ENCODE peak calls at places on chromosomes 12 and 14, in eight cellular contexts. Q is GM04504; C is uterus; D is mucosa of descending colon; P is anterior cingulate cortex; M is stimulated activated CD8-positive, alpha-beta memory T cell treated with anti-CD3 and anti-CD28 coated beads, Interleukin-12 subunit alpha, Interleukin-12 subunit beta, amount 100 ng/mL, for 1 hour; A is heart right ventricle; X is Calu3. G is an unnamed sample.

GRCh38 chr14:68843471-68844209 is 50.8 kb upstream of the ZFP36L1 start:
- DNase-seq in Q (peak), X (peak), P (peak), C (peak), M (peak), D (peak), A (peak), G (peak)

GRCh38 chr12:480831-481230 is 21.1 kb downstream of the B4GALNT3 start:
- DNase-seq in M (no peak), A (no peak), P (no peak), D (no peak), C (peak), X (no peak), Q (no peak), G (no peak)

GRCh38 chr14:83473846-83474245 is 1940.2 kb upstream of the SEL1L start:
- DNase-seq in P (no peak), C (no peak), Q (no peak), X (no peak), A (no peak), M (no peak), D (no peak), G (no peak)

GRCh38 chr12:90327783-90328743 is 619.4 kb upstream of the ATP2B1 start:
- DNase-seq in Q (no peak), P (no peak), A (no peak), X (no peak), C (no peak), D (no peak), M (no peak), G (no peak)

GRCh38 chr12:114355389-114356088 is 50.4 kb downstream of the TBX5 start:
- DNase-seq in Q (no peak), P (peak), C (no peak), X (no peak), A (peak), D (no peak), M (no peak), G (no peak)

GRCh38 chr14:94748667-94749347 is 21.1 kb downstream of the GSC start:
- DNase-seq in X (peak), D (no peak), M (no peak), P (no peak), C (no peak), Q (no peak), A (no peak), G (peak)

GRCh38 chr12:120252071-120252906 is 13.2 kb downstream of the PXN start:
- DNase-seq in M (peak), A (no peak), X (no peak), D (peak), Q (no peak), P (no peak), C (no peak), G (peak)

GRCh38 chr14:66009104-66009503 is 477.1 kb upstream of the CCDC196 start:
- DNase-seq in P (no peak), X (no peak), D (no peak), A (no peak), C (no peak), M (no peak), Q (peak), G (no peak)

GRCh38 chr12:1429980-1430379 is 164.4 kb downstream of the FBXL14 start:
- DNase-seq in P (no peak), X (no peak), Q (peak), M (no peak), C (no peak), A (no peak), D (no peak), G (peak)

GRCh38 chr14:72788255-72788654 is 105.6 kb downstream of the DPF3 start:
- DNase-seq in Q (no peak), A (no peak), X (no peak), D (no peak), C (no peak), M (no peak), P (no peak), G (no peak)

GRCh38 chr14:79278286-79278797 is 933.0 kb downstream of the DIO2 start:
- DNase-seq in M (no peak), Q (no peak), A (peak), P (no peak), C (peak), X (no peak), D (peak), G (no peak)

GRCh38 chr12:54259194-54260011 is 20.5 kb downstream of the CBX5 start:
- DNase-seq in X (peak), M (no peak), D (peak), C (peak), P (peak), A (peak), Q (peak), G (no peak)

GRCh38 chr14:105838591-105839424 is 312.4 kb downstream of the TMEM121 start:
- DNase-seq in P (no peak), X (no peak), C (no peak), A (no peak), M (no peak), D (no peak), Q (no peak), G (no peak)

GRCh38 chr12:15001733-15002471 is 29.1 kb downstream of the PDE6H start:
- DNase-seq in A (peak), X (no peak), D (peak), Q (no peak), M (no peak), C (peak), P (peak), G (no peak)

G was measured in AML-193.